ENCODE peak calls at places on chromosome 13, in eight cellular contexts. One of them, this sample, is unnamed.

GRCh38 chr13:94559201-94559795 is 36.7 kb downstream of the TGDS start:
- ATAC-seq in activated B cell treated with CpG ODN at 0.5 μM for 24 hours: no peak
- ATAC-seq in activated T-cell treated with anti-CD3 and anti-CD28 coated beads, Interleukin-2, amount 50 U/mL, for 4 hours: peak
- ATAC-seq in psoas muscle: no peak
- ATAC-seq in right lobe of liver: no peak
- ATAC-seq in activated CD8-positive, alpha-beta memory T cell treated with anti-CD3 and anti-CD28 coated beads, Interleukin-2, amount 10 ng/mL, durations not matched to agents 7 days and 5 days: no peak
- ATAC-seq in left cardiac atrium: no peak
- ATAC-seq in lower lobe of right lung: no peak
- ATAC-seq in this sample: no peak

GRCh38 chr13:23544668-23545067 is 25.5 kb upstream of the TNFRSF19 start:
- ATAC-seq in activated T-cell treated with anti-CD3 and anti-CD28 coated beads, Interleukin-2, amount 50 U/mL, for 4 hours: no peak
- ATAC-seq in activated B cell treated with CpG ODN at 0.5 μM for 24 hours: no peak
- ATAC-seq in psoas muscle: no peak
- ATAC-seq in left cardiac atrium: no peak
- ATAC-seq in right lobe of liver: no peak
- ATAC-seq in activated CD8-positive, alpha-beta memory T cell treated with anti-CD3 and anti-CD28 coated beads, Interleukin-2, amount 10 ng/mL, durations not matched to agents 7 days and 5 days: no peak
- ATAC-seq in lower lobe of right lung: no peak
- ATAC-seq in this sample: no peak

GRCh38 chr13:36355632-36356031 is 9.4 kb upstream of the SPART start:
- ATAC-seq in left cardiac atrium: no peak
- ATAC-seq in activated T-cell treated with anti-CD3 and anti-CD28 coated beads, Interleukin-2, amount 50 U/mL, for 4 hours: no peak
- ATAC-seq in right lobe of liver: no peak
- ATAC-seq in psoas muscle: no peak
- ATAC-seq in lower lobe of right lung: no peak
- ATAC-seq in activated CD8-positive, alpha-beta memory T cell treated with anti-CD3 and anti-CD28 coated beads, Interleukin-2, amount 10 ng/mL, durations not matched to agents 7 days and 5 days: no peak
- ATAC-seq in activated B cell treated with CpG ODN at 0.5 μM for 24 hours: no peak
- ATAC-seq in this sample: no peak

GRCh38 chr13:106318941-106319411 is 216.5 kb downstream of the EFNB2 start:
- ATAC-seq in activated B cell treated with CpG ODN at 0.5 μM for 24 hours: no peak
- ATAC-seq in activated CD8-positive, alpha-beta memory T cell treated with anti-CD3 and anti-CD28 coated beads, Interleukin-2, amount 10 ng/mL, durations not matched to agents 7 days and 5 days: no peak
- ATAC-seq in left cardiac atrium: peak
- ATAC-seq in right lobe of liver: no peak
- ATAC-seq in activated T-cell treated with anti-CD3 and anti-CD28 coated beads, Interleukin-2, amount 50 U/mL, for 4 hours: no peak
- ATAC-seq in psoas muscle: no peak
- ATAC-seq in lower lobe of right lung: peak
- ATAC-seq in this sample: no peak

GRCh38 chr13:76754414-76754813 is 131.8 kb downstream of the KCTD12 start:
- ATAC-seq in lower lobe of right lung: no peak
- ATAC-seq in psoas muscle: no peak
- ATAC-seq in activated B cell treated with CpG ODN at 0.5 μM for 24 hours: no peak
- ATAC-seq in activated CD8-positive, alpha-beta memory T cell treated with anti-CD3 and anti-CD28 coated beads, Interleukin-2, amount 10 ng/mL, durations not matched to agents 7 days and 5 days: no peak
- ATAC-seq in activated T-cell treated with anti-CD3 and anti-CD28 coated beads, Interleukin-2, amount 50 U/mL, for 4 hours: no peak
- ATAC-seq in left cardiac atrium: peak
- ATAC-seq in right lobe of liver: peak
- ATAC-seq in this sample: no peak

GRCh38 chr13:34941436-34941834 is 635 bp upstream of the NBEA start:
- ATAC-seq in activated B cell treated with CpG ODN at 0.5 μM for 24 hours: no peak
- ATAC-seq in activated CD8-positive, alpha-beta memory T cell treated with anti-CD3 and anti-CD28 coated beads, Interleukin-2, amount 10 ng/mL, durations not matched to agents 7 days and 5 days: no peak
- ATAC-seq in lower lobe of right lung: no peak
- ATAC-seq in activated T-cell treated with anti-CD3 and anti-CD28 coated beads, Interleukin-2, amount 50 U/mL, for 4 hours: no peak
- ATAC-seq in right lobe of liver: peak
- ATAC-seq in psoas muscle: peak
- ATAC-seq in left cardiac atrium: peak
- ATAC-seq in this sample: no peak

GRCh38 chr13:95564948-95565347 is 12.4 kb downstream of the CLDN10 start:
- ATAC-seq in activated T-cell treated with anti-CD3 and anti-CD28 coated beads, Interleukin-2, amount 50 U/mL, for 4 hours: no peak
- ATAC-seq in psoas muscle: no peak
- ATAC-seq in activated CD8-positive, alpha-beta memory T cell treated with anti-CD3 and anti-CD28 coated beads, Interleukin-2, amount 10 ng/mL, durations not matched to agents 7 days and 5 days: no peak
- ATAC-seq in right lobe of liver: no peak
- ATAC-seq in lower lobe of right lung: peak
- ATAC-seq in activated B cell treated with CpG ODN at 0.5 μM for 24 hours: no peak
- ATAC-seq in left cardiac atrium: no peak
- ATAC-seq in this sample: no peak

GRCh38 chr13:42733046-42733445 is 48.3 kb upstream of the FAM216B start:
- ATAC-seq in right lobe of liver: no peak
- ATAC-seq in activated B cell treated with CpG ODN at 0.5 μM for 24 hours: no peak
- ATAC-seq in lower lobe of right lung: no peak
- ATAC-seq in activated CD8-positive, alpha-beta memory T cell treated with anti-CD3 and anti-CD28 coated beads, Interleukin-2, amount 10 ng/mL, durations not matched to agents 7 days and 5 days: no peak
- ATAC-seq in psoas muscle: no peak
- ATAC-seq in left cardiac atrium: no peak
- ATAC-seq in activated T-cell treated with anti-CD3 and anti-CD28 coated beads, Interleukin-2, amount 50 U/mL, for 4 hours: no peak
- ATAC-seq in this sample: no peak

GRCh38 chr13:27631665-27632064 is 10.0 kb downstream of the POLR1D start:
- ATAC-seq in activated T-cell treated with anti-CD3 and anti-CD28 coated beads, Interleukin-2, amount 50 U/mL, for 4 hours: no peak
- ATAC-seq in activated CD8-positive, alpha-beta memory T cell treated with anti-CD3 and anti-CD28 coated beads, Interleukin-2, amount 10 ng/mL, durations not matched to agents 7 days and 5 days: no peak
- ATAC-seq in left cardiac atrium: no peak
- ATAC-seq in right lobe of liver: no peak
- ATAC-seq in psoas muscle: no peak
- ATAC-seq in activated B cell treated with CpG ODN at 0.5 μM for 24 hours: no peak
- ATAC-seq in lower lobe of right lung: no peak
- ATAC-seq in this sample: no peak

GRCh38 chr13:111039735-111040134 is 75.4 kb upstream of the ARHGEF7 start:
- ATAC-seq in activated B cell treated with CpG ODN at 0.5 μM for 24 hours: no peak
- ATAC-seq in right lobe of liver: no peak
- ATAC-seq in activated CD8-positive, alpha-beta memory T cell treated with anti-CD3 and anti-CD28 coated beads, Interleukin-2, amount 10 ng/mL, durations not matched to agents 7 days and 5 days: no peak
- ATAC-seq in activated T-cell treated with anti-CD3 and anti-CD28 coated beads, Interleukin-2, amount 50 U/mL, for 4 hours: no peak
- ATAC-seq in psoas muscle: no peak
- ATAC-seq in lower lobe of right lung: no peak
- ATAC-seq in left cardiac atrium: no peak
- ATAC-seq in this sample: no peak

GRCh38 chr13:71727036-71727435 is 140.0 kb downstream of the DACH1 start:
- ATAC-seq in activated B cell treated with CpG ODN at 0.5 μM for 24 hours: no peak
- ATAC-seq in activated T-cell treated with anti-CD3 and anti-CD28 coated beads, Interleukin-2, amount 50 U/mL, for 4 hours: no peak
- ATAC-seq in right lobe of liver: no peak
- ATAC-seq in activated CD8-positive, alpha-beta memory T cell treated with anti-CD3 and anti-CD28 coated beads, Interleukin-2, amount 10 ng/mL, durations not matched to agents 7 days and 5 days: no peak
- ATAC-seq in psoas muscle: no peak
- ATAC-seq in lower lobe of right lung: no peak
- ATAC-seq in left cardiac atrium: no peak
- ATAC-seq in this sample: no peak

GRCh38 chr13:112071902-112072530 is 5.1 kb downstream of the SOX1 start:
- ATAC-seq in left cardiac atrium: no peak
- ATAC-seq in activated CD8-positive, alpha-beta memory T cell treated with anti-CD3 and anti-CD28 coated beads, Interleukin-2, amount 10 ng/mL, durations not matched to agents 7 days and 5 days: no peak
- ATAC-seq in psoas muscle: no peak
- ATAC-seq in lower lobe of right lung: no peak
- ATAC-seq in right lobe of liver: no peak
- ATAC-seq in activated B cell treated with CpG ODN at 0.5 μM for 24 hours: no peak
- ATAC-seq in activated T-cell treated with anti-CD3 and anti-CD28 coated beads, Interleukin-2, amount 50 U/mL, for 4 hours: no peak
- ATAC-seq in this sample: no peak

GRCh38 chr13:113170503-113170902 is 12.1 kb downstream of the PROZ start:
- ATAC-seq in activated CD8-positive, alpha-beta memory T cell treated with anti-CD3 and anti-CD28 coated beads, Interleukin-2, amount 10 ng/mL, durations not matched to agents 7 days and 5 days: no peak
- ATAC-seq in activated B cell treated with CpG ODN at 0.5 μM for 24 hours: no peak
- ATAC-seq in activated T-cell treated with anti-CD3 and anti-CD28 coated beads, Interleukin-2, amount 50 U/mL, for 4 hours: no peak
- ATAC-seq in psoas muscle: no peak
- ATAC-seq in right lobe of liver: no peak
- ATAC-seq in left cardiac atrium: no peak
- ATAC-seq in lower lobe of right lung: no peak
- ATAC-seq in this sample: no peak

GRCh38 chr13:78777973-78778372 is 119.0 kb upstream of the OBI1 start:
- ATAC-seq in right lobe of liver: no peak
- ATAC-seq in activated T-cell treated with anti-CD3 and anti-CD28 coated beads, Interleukin-2, amount 50 U/mL, for 4 hours: no peak
- ATAC-seq in lower lobe of right lung: no peak
- ATAC-seq in activated B cell treated with CpG ODN at 0.5 μM for 24 hours: no peak
- ATAC-seq in left cardiac atrium: no peak
- ATAC-seq in psoas muscle: no peak
- ATAC-seq in activated CD8-positive, alpha-beta memory T cell treated with anti-CD3 and anti-CD28 coated beads, Interleukin-2, amount 10 ng/mL, durations not matched to agents 7 days and 5 days: no peak
- ATAC-seq in this sample: no peak

GRCh38 chr13:94914829-94915228 is 202.5 kb upstream of the SOX21 start:
- ATAC-seq in right lobe of liver: no peak
- ATAC-seq in psoas muscle: no peak
- ATAC-seq in left cardiac atrium: no peak
- ATAC-seq in activated CD8-positive, alpha-beta memory T cell treated with anti-CD3 and anti-CD28 coated beads, Interleukin-2, amount 10 ng/mL, durations not matched to agents 7 days and 5 days: no peak
- ATAC-seq in activated B cell treated with CpG ODN at 0.5 μM for 24 hours: no peak
- ATAC-seq in activated T-cell treated with anti-CD3 and anti-CD28 coated beads, Interleukin-2, amount 50 U/mL, for 4 hours: no peak
- ATAC-seq in lower lobe of right lung: no peak
- ATAC-seq in this sample: no peak

GRCh38 chr13:99304541-99304940 is 2.7 kb downstream of the GPR183 start:
- ATAC-seq in activated T-cell treated with anti-CD3 and anti-CD28 coated beads, Interleukin-2, amount 50 U/mL, for 4 hours: no peak
- ATAC-seq in psoas muscle: no peak
- ATAC-seq in lower lobe of right lung: no peak
- ATAC-seq in activated CD8-positive, alpha-beta memory T cell treated with anti-CD3 and anti-CD28 coated beads, Interleukin-2, amount 10 ng/mL, durations not matched to agents 7 days and 5 days: no peak
- ATAC-seq in left cardiac atrium: no peak
- ATAC-seq in activated B cell treated with CpG ODN at 0.5 μM for 24 hours: no peak
- ATAC-seq in right lobe of liver: no peak
- ATAC-seq in this sample: no peak

GRCh38 chr13:50284540-50284939 is 269.3 kb downstream of the KCNRG start:
- ATAC-seq in right lobe of liver: peak
- ATAC-seq in lower lobe of right lung: peak
- ATAC-seq in psoas muscle: no peak
- ATAC-seq in activated B cell treated with CpG ODN at 0.5 μM for 24 hours: peak
- ATAC-seq in activated T-cell treated with anti-CD3 and anti-CD28 coated beads, Interleukin-2, amount 50 U/mL, for 4 hours: no peak
- ATAC-seq in activated CD8-positive, alpha-beta memory T cell treated with anti-CD3 and anti-CD28 coated beads, Interleukin-2, amount 10 ng/mL, durations not matched to agents 7 days and 5 days: peak
- ATAC-seq in left cardiac atrium: no peak
- ATAC-seq in this sample: peak

GRCh38 chr13:73924607-73925006 is 209.6 kb downstream of the KLF12 start:
- ATAC-seq in activated CD8-positive, alpha-beta memory T cell treated with anti-CD3 and anti-CD28 coated beads, Interleukin-2, amount 10 ng/mL, durations not matched to agents 7 days and 5 days: peak
- ATAC-seq in activated T-cell treated with anti-CD3 and anti-CD28 coated beads, Interleukin-2, amount 50 U/mL, for 4 hours: peak
- ATAC-seq in left cardiac atrium: no peak
- ATAC-seq in psoas muscle: no peak
- ATAC-seq in activated B cell treated with CpG ODN at 0.5 μM for 24 hours: no peak
- ATAC-seq in right lobe of liver: no peak
- ATAC-seq in lower lobe of right lung: peak
- ATAC-seq in this sample: peak

GRCh38 chr13:67642638-67643037 is 412.5 kb upstream of the PCDH9 start:
- ATAC-seq in activated CD8-positive, alpha-beta memory T cell treated with anti-CD3 and anti-CD28 coated beads, Interleukin-2, amount 10 ng/mL, durations not matched to agents 7 days and 5 days: no peak
- ATAC-seq in left cardiac atrium: no peak
- ATAC-seq in activated B cell treated with CpG ODN at 0.5 μM for 24 hours: no peak
- ATAC-seq in activated T-cell treated with anti-CD3 and anti-CD28 coated beads, Interleukin-2, amount 50 U/mL, for 4 hours: no peak
- ATAC-seq in psoas muscle: no peak
- ATAC-seq in right lobe of liver: no peak
- ATAC-seq in lower lobe of right lung: no peak
- ATAC-seq in this sample: no peak

GRCh38 chr13:70894258-70894657 is 786.0 kb upstream of the KLHL1 start:
- ATAC-seq in activated CD8-positive, alpha-beta memory T cell treated with anti-CD3 and anti-CD28 coated beads, Interleukin-2, amount 10 ng/mL, durations not matched to agents 7 days and 5 days: no peak
- ATAC-seq in left cardiac atrium: no peak
- ATAC-seq in activated T-cell treated with anti-CD3 and anti-CD28 coated beads, Interleukin-2, amount 50 U/mL, for 4 hours: no peak
- ATAC-seq in right lobe of liver: no peak
- ATAC-seq in lower lobe of right lung: no peak
- ATAC-seq in psoas muscle: no peak
- ATAC-seq in activated B cell treated with CpG ODN at 0.5 μM for 24 hours: no peak
- ATAC-seq in this sample: no peak

GRCh38 chr13:48318014-48318713 is 14.6 kb downstream of the RB1 start:
- ATAC-seq in activated T-cell treated with anti-CD3 and anti-CD28 coated beads, Interleukin-2, amount 50 U/mL, for 4 hours: no peak
- ATAC-seq in left cardiac atrium: peak
- ATAC-seq in activated CD8-positive, alpha-beta memory T cell treated with anti-CD3 and anti-CD28 coated beads, Interleukin-2, amount 10 ng/mL, durations not matched to agents 7 days and 5 days: no peak
- ATAC-seq in psoas muscle: peak
- ATAC-seq in right lobe of liver: peak
- ATAC-seq in lower lobe of right lung: peak
- ATAC-seq in activated B cell treated with CpG ODN at 0.5 μM for 24 hours: no peak
- ATAC-seq in this sample: peak

GRCh38 chr13:31540316-31540715 is 199.0 kb upstream of the RXFP2 start:
- ATAC-seq in right lobe of liver: no peak
- ATAC-seq in psoas muscle: no peak
- ATAC-seq in left cardiac atrium: no peak
- ATAC-seq in activated CD8-positive, alpha-beta memory T cell treated with anti-CD3 and anti-CD28 coated beads, Interleukin-2, amount 10 ng/mL, durations not matched to agents 7 days and 5 days: no peak
- ATAC-seq in activated T-cell treated with anti-CD3 and anti-CD28 coated beads, Interleukin-2, amount 50 U/mL, for 4 hours: no peak
- ATAC-seq in activated B cell treated with CpG ODN at 0.5 μM for 24 hours: no peak
- ATAC-seq in lower lobe of right lung: no peak
- ATAC-seq in this sample: no peak

GRCh38 chr13:113739527-113740285 is 19.3 kb upstream of the TMEM255B start:
- ATAC-seq in lower lobe of right lung: no peak
- ATAC-seq in right lobe of liver: no peak
- ATAC-seq in activated B cell treated with CpG ODN at 0.5 μM for 24 hours: no peak
- ATAC-seq in activated T-cell treated with anti-CD3 and anti-CD28 coated beads, Interleukin-2, amount 50 U/mL, for 4 hours: no peak
- ATAC-seq in psoas muscle: no peak
- ATAC-seq in left cardiac atrium: no peak
- ATAC-seq in activated CD8-positive, alpha-beta memory T cell treated with anti-CD3 and anti-CD28 coated beads, Interleukin-2, amount 10 ng/mL, durations not matched to agents 7 days and 5 days: no peak
- ATAC-seq in this sample: no peak

This sample was measured in stimulated activated memory B cell treated with anti-CD40 and anti-IgM and Interleukin-4, amounts not matched to agents 10 μg/mL and 1 μg/mL and 100 μg/mL, for 72 hours.